ENCODE peak calls at places on chromosomes 11 and 22, in four cellular contexts. T is cardiac muscle cell, D is epithelial cell of esophagus, G is right lobe of liver. H is an unnamed sample.

GRCh38 chr11:73271936-73272679 is at the start of gene P2RY6:
- DNase-seq in T (no peak), D (peak), G (no peak), H (no peak)

GRCh38 chr11:133953999-133954398 is 2.8 kb downstream of the IGSF9B start:
- DNase-seq in T (no peak), D (no peak), G (no peak), H (no peak)

GRCh38 chr11:46338636-46338987 is 8.7 kb upstream of the DGKZ start:
- DNase-seq in T (no peak), D (no peak), G (no peak), H (no peak)

GRCh38 chr11:71223671-71224660 is 28.4 kb downstream of the SHANK2 start:
- DNase-seq in T (no peak), D (no peak), G (no peak), H (no peak)

GRCh38 chr22:29801153-29801552 is 34.0 kb downstream of the UQCR10 start:
- DNase-seq in T (peak), D (no peak), G (no peak), H (no peak)

GRCh38 chr11:126138636-126139540 is 72.6 kb downstream of the RPUSD4 start:
- DNase-seq in T (no peak), D (no peak), G (no peak), H (no peak)

GRCh38 chr11:65899356-65900124 is 648 bp downstream of the FOSL1 start:
- DNase-seq in T (peak), D (no peak), G (peak), H (no peak)

GRCh38 chr11:99277281-99277680 is 256.5 kb downstream of the CNTN5 start:
- DNase-seq in T (no peak), D (peak), G (no peak), H (no peak)

GRCh38 chr11:110091995-110092576 is 1.1 kb upstream of the ZC3H12C start:
- DNase-seq in T (no peak), D (peak), G (no peak), H (peak)

GRCh38 chr11:60563553-60564235 is 48.5 kb downstream of the MS4A13 start:
- DNase-seq in T (no peak), D (peak), G (no peak), H (no peak)

GRCh38 chr22:27133951-27134664 is 476.7 kb downstream of the MIAT start:
- DNase-seq in T (no peak), D (peak), G (no peak), H (peak)

GRCh38 chr11:67640021-67640757 is 626 bp upstream of the TBX10 start:
- DNase-seq in T (peak), D (peak), G (peak), H (peak)

GRCh38 chr11:123323482-123324056 is 106.5 kb upstream of the GRAMD1B start:
- DNase-seq in T (no peak), D (no peak), G (no peak), H (no peak)

GRCh38 chr22:49962012-49962750 is 1.6 kb downstream of the PIM3 start:
- DNase-seq in T (peak), D (peak), G (peak), H (peak)

GRCh38 chr11:6742260-6742659 is 29.5 kb downstream of the OR2AG2 start:
- DNase-seq in T (no peak), D (no peak), G (no peak), H (peak)

GRCh38 chr11:30855383-30856006 is 269.3 kb upstream of the MPPED2 start:
- DNase-seq in T (peak), D (peak), G (no peak), H (no peak)

GRCh38 chr11:126219547-126219946 is 8.0 kb downstream of the FAM118B start:
- DNase-seq in T (no peak), D (no peak), G (no peak), H (no peak)

GRCh38 chr11:86548278-86548917 is 124.0 kb downstream of the ME3 start:
- DNase-seq in T (no peak), D (peak), G (no peak), H (no peak)

GRCh38 chr22:50473088-50473487 is 1.7 kb downstream of the SBF1 start:
- DNase-seq in T (no peak), D (peak), G (no peak), H (no peak)

GRCh38 chr11:78061921-78062311 is 1.7 kb upstream of the THRSP start:
- DNase-seq in T (peak), D (peak), G (no peak), H (peak)

GRCh38 chr11:112844530-112844929 is 116.7 kb upstream of the NCAM1 start:
- DNase-seq in T (no peak), D (no peak), G (no peak), H (peak)

GRCh38 chr11:86955674-86956522 is 703 bp upstream of the FZD4 start:
- DNase-seq in T (peak), D (peak), G (peak), H (peak)

GRCh38 chr11:64854534-64855502 is 10.4 kb upstream of the CDC42BPG start:
- DNase-seq in T (no peak), D (peak), G (peak), H (no peak)

GRCh38 chr11:111001986-111002616 is 243.4 kb upstream of the POU2AF2 start:
- DNase-seq in T (no peak), D (peak), G (no peak), H (no peak)

GRCh38 chr11:92882828-92883611 is 86.4 kb upstream of the MTNR1B start:
- DNase-seq in T (no peak), D (no peak), G (no peak), H (no peak)

GRCh38 chr11:80241766-80242165 is 800.9 kb upstream of the TENM4 start:
- DNase-seq in T (no peak), D (peak), G (no peak), H (no peak)

GRCh38 chr11:121391914-121392313 is 60.2 kb upstream of the SORL1 start:
- DNase-seq in T (no peak), D (peak), G (no peak), H (no peak)

GRCh38 chr11:67053896-67054850 is 2.5 kb upstream of the RHOD start:
- DNase-seq in T (peak), D (peak), G (peak), H (peak)

GRCh38 chr11:120336641-120337132 is 474 bp downstream of the ARHGEF12 start:
- DNase-seq in T (no peak), D (no peak), G (no peak), H (peak)

GRCh38 chr11:59076876-59077571 is 9.1 kb upstream of the GLYATL1B start:
- DNase-seq in T (no peak), D (no peak), G (no peak), H (no peak)

GRCh38 chr11:2691991-2692841 is 7.6 kb downstream of the KCNQ1OT1 start:
- DNase-seq in T (peak), D (peak), G (no peak), H (no peak)

GRCh38 chr11:29319231-29319630 is 697.6 kb downstream of the KCNA4 start:
- DNase-seq in T (no peak), D (no peak), G (no peak), H (no peak)

GRCh38 chr22:49260681-49261580 is 566.7 kb downstream of the BRD1 start:
- DNase-seq in T (no peak), D (no peak), G (no peak), H (no peak)

GRCh38 chr22:45460288-45461109 is 42.2 kb upstream of the FBLN1 start:
- DNase-seq in T (no peak), D (no peak), G (no peak), H (no peak)

GRCh38 chr22:38240734-38241252 is 32.0 kb downstream of the TMEM184B start:
- DNase-seq in T (peak), D (peak), G (no peak), H (peak)

GRCh38 chr11:2587132-2587930 is 112.5 kb downstream of the KCNQ1OT1 start:
- DNase-seq in T (no peak), D (no peak), G (no peak), H (no peak)

GRCh38 chr11:22433066-22433450 is 94.9 kb downstream of the SLC17A6 start:
- DNase-seq in T (no peak), D (peak), G (no peak), H (no peak)